ENCODE peak calls at places on chromosomes 4 and X, in ten cellular contexts. Q is omental fat pad; I is fibroblast of lung; B is A549; M is fibroblast of pulmonary artery; V is AG04449; A is endothelial cell; D is retinal pigment epithelial cell; Y is lower lobe of right lung; W is CD4-positive, alpha-beta T cell. X is an unnamed sample.
A peak's percentile ranks its signal among the peaks of the same experiment; 100 is the strongest.

GRCh38 chr4:155774033-155774432 is 15.2 kb downstream of the GUCY1B1 start:
- DNase-seq in I (no peak), V (no peak), W (no peak), A (no peak), Y (no peak), D (no peak), B (no peak), Q (no peak), M (no peak), X (no peak)

GRCh38 chr4:102501176-102501634 is at the start of gene NFKB1:
- DNase-seq in Y (peak; percentile 80), W (peak; percentile 61), V (peak; percentile 45), B (peak; percentile 76), D (no peak), A (peak; percentile 59), I (peak; percentile 76), M (peak; percentile 89), Q (peak; percentile 60), X (peak; percentile 89)

GRCh38 chr4:4585012-4585670 is 43.3 kb upstream of the STX18 start:
- DNase-seq in M (peak; percentile 64), I (peak; percentile 50), Q (no peak), W (no peak), V (peak; percentile 65), Y (no peak), D (no peak), B (no peak), A (no peak), X (no peak)

GRCh38 chr4:181956502-181956901 is 286.7 kb upstream of the TENM3 start:
- DNase-seq in M (no peak), Y (no peak), D (no peak), Q (no peak), A (no peak), W (no peak), V (no peak), B (no peak), I (no peak), X (no peak)

GRCh38 chr4:38820329-38821061 is 15.9 kb upstream of the TLR1 start:
- DNase-seq in Q (no peak), A (no peak), D (no peak), I (no peak), M (no peak), B (no peak), W (no peak), V (no peak), Y (no peak), X (no peak)

GRCh38 chrX:113384628-113385027 is 544.0 kb upstream of the AMOT start:
- DNase-seq in D (peak; percentile 74), Q (no peak), W (no peak), V (peak; percentile 40), B (no peak), A (no peak), I (peak; percentile 52), M (peak; percentile 87), Y (no peak), X (no peak)

GRCh38 chrX:74520896-74521295 is 93.5 kb downstream of the RLIM start:
- DNase-seq in Y (no peak), D (no peak), W (no peak), I (no peak), B (no peak), A (no peak), M (no peak), V (no peak), Q (no peak), X (no peak)

GRCh38 chr4:167622481-167623240 is 388.4 kb upstream of the SPOCK3 start:
- DNase-seq in B (peak; percentile 45), D (peak; percentile 7), I (peak; percentile 62), V (peak; percentile 2), Y (no peak), Q (no peak), W (no peak), M (peak; percentile 73), A (peak; percentile 83), X (peak; percentile 52)

GRCh38 chrX:119228506-119229290 is 7.4 kb upstream of the PGRMC1 start:
- DNase-seq in A (no peak), Y (no peak), M (peak; percentile 94), W (no peak), D (peak; percentile 65), Q (no peak), I (peak; percentile 85), B (peak; percentile 56), V (peak; percentile 68), X (no peak)

GRCh38 chrX:118756111-118756510 is 28.7 kb downstream of the IL13RA1 start:
- DNase-seq in I (no peak), Y (no peak), D (no peak), V (no peak), A (no peak), Q (no peak), B (no peak), W (no peak), M (peak; percentile 38), X (no peak)

GRCh38 chrX:1649623-1650022 is 34.8 kb downstream of the ASMT start:
- DNase-seq in Y (no peak), A (no peak), I (no peak), D (no peak), B (no peak), V (no peak), M (no peak), W (no peak), Q (no peak), X (no peak)

GRCh38 chr4:65669008-65669971 is 999 bp downstream of the EPHA5 start:
- DNase-seq in Q (no peak), M (peak; percentile 47), Y (peak; percentile 39), V (no peak), I (peak; percentile 1), D (no peak), B (no peak), W (no peak), A (peak; percentile 14), X (no peak)

GRCh38 chr4:41098093-41098492 is 116.2 kb downstream of the APBB2 start:
- DNase-seq in V (no peak), Y (no peak), A (no peak), M (no peak), D (no peak), Q (no peak), I (no peak), B (no peak), W (no peak), X (no peak)

GRCh38 chr4:149706942-149707341 is 108.7 kb downstream of the IQCM start:
- DNase-seq in Q (no peak), D (no peak), Y (no peak), I (peak; percentile 27), M (peak; percentile 30), V (peak; percentile 53), A (no peak), W (no peak), B (no peak), X (no peak)

GRCh38 chr4:123265443-123265842 is 131.2 kb upstream of the SPRY1 start:
- DNase-seq in I (no peak), V (no peak), D (no peak), M (no peak), A (no peak), Q (no peak), Y (no peak), W (no peak), B (no peak), X (no peak)

DNA sequence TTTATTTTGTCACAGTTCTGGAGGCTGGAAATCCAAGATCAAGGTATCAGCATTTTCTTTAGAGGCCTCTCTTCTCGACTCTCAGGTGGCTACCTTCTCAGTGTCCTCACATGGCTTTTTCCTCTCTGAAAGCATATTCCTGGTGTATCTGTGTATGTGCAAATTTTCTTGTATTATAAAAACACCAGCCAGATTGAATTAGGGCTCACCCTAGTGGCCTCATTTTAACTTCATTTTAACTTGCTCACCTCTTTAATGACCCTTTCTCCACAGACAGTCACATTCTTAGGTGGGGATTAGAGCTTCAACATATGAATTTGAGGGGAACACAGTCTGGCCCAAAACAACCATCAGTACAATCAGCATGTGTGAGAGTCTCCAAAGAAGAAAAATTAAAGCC is 542.4 kb upstream of the FAM241A start:
- DNase-seq in M (peak; percentile 25), Q (no peak), B (peak; percentile 0), D (no peak), Y (no peak), A (no peak), I (peak; percentile 12), W (no peak), V (no peak), X (no peak)
- TF ChIP-seq CTCF in M (peak; percentile 20), Q (no peak), B (no peak), D (peak; percentile 46), Y (no peak), A (no peak), I (no peak), W (no peak), V (peak; percentile 34), X (no peak)

GRCh38 chr4:100117749-100118148 is 72.5 kb downstream of the DDIT4L start:
- DNase-seq in A (no peak), Q (no peak), B (no peak), M (no peak), I (peak; percentile 6), V (no peak), W (no peak), Y (no peak), D (no peak), X (no peak)
- TF ChIP-seq CTCF in A (no peak), Q (no peak), B (no peak), M (no peak), I (peak; percentile 29), V (peak; percentile 30), W (no peak), Y (no peak), D (no peak), X (no peak)

GRCh38 chr4:104064650-104065577 is 345.1 kb upstream of the TACR3 start:
- DNase-seq in B (peak; percentile 44), I (peak; percentile 41), A (peak; percentile 65), V (no peak), W (no peak), D (no peak), Q (no peak), Y (peak; percentile 40), M (peak; percentile 39), X (peak; percentile 30)
- TF ChIP-seq CTCF in B (peak; percentile 48), I (peak; percentile 34), A (peak; percentile 90), V (no peak), W (no peak), D (peak; percentile 75), Q (no peak), Y (peak; percentile 48), M (peak; percentile 49), X (no peak)

GRCh38 chr4:183506389-183506735 is 1.5 kb downstream of the ING2 start:
- DNase-seq in W (no peak), B (no peak), I (no peak), M (peak; percentile 1), D (no peak), Y (no peak), A (no peak), V (no peak), Q (no peak), X (no peak)

GRCh38 chr4:183504930-183505555 is at the start of gene ING2:
- DNase-seq in V (no peak), Q (no peak), Y (no peak), D (no peak), B (peak; percentile 51), W (no peak), I (no peak), M (no peak), A (no peak), X (no peak)

GRCh38 chr4:183507928-183508327 is 3.1 kb downstream of the ING2 start:
- DNase-seq in B (peak; percentile 14), Q (no peak), D (no peak), Y (no peak), W (no peak), V (no peak), I (no peak), A (no peak), M (peak; percentile 14), X (no peak)

GRCh38 chr4:183504064-183504929 is 561 bp upstream of the ING2 start:
- DNase-seq in Q (peak; percentile 95), V (peak; percentile 79), M (peak; percentile 98), A (peak; percentile 99), W (peak; percentile 99), I (peak; percentile 97), B (peak; percentile 95), Y (peak; percentile 100), D (peak; percentile 88), X (peak; percentile 99)

GRCh38 chr4:183505556-183506388 is 914 bp downstream of the ING2 start:
- DNase-seq in D (peak; percentile 57), A (peak; percentile 83), Y (peak; percentile 92), V (peak; percentile 28), B (peak; percentile 87), Q (peak; percentile 66), I (peak; percentile 87), M (peak; percentile 88), W (peak; percentile 74), X (peak; percentile 89)
- TF ChIP-seq CTCF in D (no peak), A (no peak), Y (no peak), V (no peak), B (no peak), Q (no peak), I (no peak), M (no peak), W (no peak), X (no peak)

X was measured in activated CD8-positive, alpha-beta T cell treated with anti-CD3 and anti-CD28 coated beads for 36 hours.